ENCODE peak calls at places on chromosomes 1 and 21, in four cellular contexts. One of them, this sample, is unnamed. For H3K4me1, the result is how much of the 10 kb centered on the place peaks cover.

GRCh38 chr1:98839840-98840239 is 164.8 kb downstream of the PLPPR5 start:
- DNase-seq in PC-3: no peak
- DNase-seq in ovary: no peak
- DNase-seq in fibroblast of lung: peak
- DNase-seq in this sample: no peak

GRCh38 chr1:114336360-114336759 is 174.6 kb downstream of the TRIM33 start:
- DNase-seq in PC-3: no peak
- DNase-seq in ovary: no peak
- DNase-seq in fibroblast of lung: no peak
- DNase-seq in this sample: peak

GRCh38 chr1:12026586-12026985 is 7.3 kb downstream of the MIIP start:
- DNase-seq in PC-3: no peak
- DNase-seq in ovary: no peak
- DNase-seq in fibroblast of lung: no peak
- DNase-seq in this sample: no peak

GRCh38 chr1:183635112-183635605 is 424 bp downstream of the ARPC5 start:
- DNase-seq in PC-3: no peak
- DNase-seq in ovary: peak
- DNase-seq in fibroblast of lung: no peak
- DNase-seq in this sample: no peak

GRCh38 chr1:24914226-24915069 is 15.6 kb downstream of the RUNX3 start:
- DNase-seq in PC-3: peak
- DNase-seq in ovary: no peak
- DNase-seq in fibroblast of lung: peak
- DNase-seq in this sample: no peak

GRCh38 chr1:223363057-223363855 is 720 bp downstream of the SUSD4 start:
- DNase-seq in PC-3: no peak
- DNase-seq in ovary: peak
- DNase-seq in fibroblast of lung: peak
- DNase-seq in this sample: no peak

GRCh38 chr1:76868154-76868882 is 1.0 kb downstream of the ST6GALNAC5 start:
- DNase-seq in PC-3: peak
- DNase-seq in ovary: peak
- DNase-seq in fibroblast of lung: peak
- DNase-seq in this sample: peak

GRCh38 chr21:38284221-38284620 is 27.4 kb downstream of the KCNJ15 start:
- DNase-seq in PC-3: no peak
- DNase-seq in ovary: no peak
- DNase-seq in fibroblast of lung: no peak
- DNase-seq in this sample: no peak

GRCh38 chr1:212727386-212728181 is 27.9 kb upstream of the BATF3 start:
- DNase-seq in PC-3: no peak
- DNase-seq in ovary: no peak
- DNase-seq in fibroblast of lung: peak
- DNase-seq in this sample: peak

GRCh38 chr1:117710710-117711109 is 104.9 kb downstream of the TENT5C start:
- DNase-seq in PC-3: peak
- DNase-seq in ovary: no peak
- DNase-seq in fibroblast of lung: no peak
- DNase-seq in this sample: no peak

GRCh38 chr1:41003640-41004220 is 17.8 kb downstream of the SLFNL1 start:
- DNase-seq in PC-3: peak
- DNase-seq in ovary: peak
- DNase-seq in fibroblast of lung: peak
- DNase-seq in this sample: peak

GRCh38 chr21:31873696-31874599 is 1.1 kb downstream of the HUNK start:
- DNase-seq in PC-3: peak
- DNase-seq in ovary: peak
- DNase-seq in fibroblast of lung: no peak
- DNase-seq in this sample: no peak

GRCh38 chr1:8155528-8156186 is 129.5 kb upstream of the ERRFI1 start:
- DNase-seq in PC-3: peak
- DNase-seq in ovary: no peak
- DNase-seq in fibroblast of lung: peak
- DNase-seq in this sample: peak

GRCh38 chr1:198612471-198613265 is 26.2 kb upstream of the PTPRC start:
- DNase-seq in PC-3: no peak
- DNase-seq in ovary: no peak
- DNase-seq in fibroblast of lung: no peak
- DNase-seq in this sample: no peak
- H3K4me1 ChIP-seq in PC-3: under half
- H3K4me1 ChIP-seq in ovary: under half
- H3K4me1 ChIP-seq in fibroblast of lung: under half
- H3K4me1 ChIP-seq in this sample: under half

GRCh38 chr1:91503975-91504530 is 3.4 kb downstream of the CDC7 start:
- DNase-seq in PC-3: no peak
- DNase-seq in ovary: no peak
- DNase-seq in fibroblast of lung: no peak
- DNase-seq in this sample: no peak
- H3K4me1 ChIP-seq in PC-3: under half
- H3K4me1 ChIP-seq in ovary: under half
- H3K4me1 ChIP-seq in fibroblast of lung: under half
- H3K4me1 ChIP-seq in this sample: under half

DNA sequence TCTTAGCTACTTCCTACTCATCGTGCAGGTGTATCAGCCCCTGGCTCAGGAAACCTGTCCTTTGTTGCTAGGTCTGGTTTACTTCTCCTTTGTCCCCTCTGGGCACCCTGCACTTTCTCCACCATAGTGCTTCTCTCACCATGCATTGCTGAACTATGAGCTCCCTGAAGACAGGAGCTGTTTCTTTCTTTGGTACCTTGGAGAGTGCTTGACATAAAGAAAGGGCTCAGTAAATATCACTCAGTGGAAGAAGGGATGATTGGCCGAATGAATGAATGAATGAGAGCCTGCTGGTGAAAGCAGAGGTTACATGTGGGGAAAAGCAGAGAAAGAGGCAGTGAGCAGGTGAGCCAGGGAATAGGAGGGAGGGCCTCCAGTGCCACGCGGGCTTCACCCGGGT is 9.8 kb upstream of the HMGB4 start:
- DNase-seq in PC-3: no peak
- DNase-seq in ovary: no peak
- DNase-seq in fibroblast of lung: no peak
- DNase-seq in this sample: no peak
- H3K4me1 ChIP-seq in PC-3: under half
- H3K4me1 ChIP-seq in ovary: under half
- H3K4me1 ChIP-seq in fibroblast of lung: under half
- H3K4me1 ChIP-seq in this sample: under half

GRCh38 chr1:13948851-13949490 is 249.0 kb downstream of the PRDM2 start:
- DNase-seq in PC-3: no peak
- DNase-seq in ovary: peak
- DNase-seq in fibroblast of lung: peak
- DNase-seq in this sample: no peak

GRCh38 chr1:13949571-13949970 is 249.6 kb downstream of the PRDM2 start:
- DNase-seq in PC-3: no peak
- DNase-seq in ovary: no peak
- DNase-seq in fibroblast of lung: no peak
- DNase-seq in this sample: no peak

GRCh38 chr1:13945856-13946255 is 245.9 kb downstream of the PRDM2 start:
- DNase-seq in PC-3: no peak
- DNase-seq in ovary: no peak
- DNase-seq in fibroblast of lung: no peak
- DNase-seq in this sample: no peak

GRCh38 chr1:13948396-13948795 is 248.4 kb downstream of the PRDM2 start:
- DNase-seq in PC-3: no peak
- DNase-seq in ovary: peak
- DNase-seq in fibroblast of lung: no peak
- DNase-seq in this sample: no peak

DNA sequence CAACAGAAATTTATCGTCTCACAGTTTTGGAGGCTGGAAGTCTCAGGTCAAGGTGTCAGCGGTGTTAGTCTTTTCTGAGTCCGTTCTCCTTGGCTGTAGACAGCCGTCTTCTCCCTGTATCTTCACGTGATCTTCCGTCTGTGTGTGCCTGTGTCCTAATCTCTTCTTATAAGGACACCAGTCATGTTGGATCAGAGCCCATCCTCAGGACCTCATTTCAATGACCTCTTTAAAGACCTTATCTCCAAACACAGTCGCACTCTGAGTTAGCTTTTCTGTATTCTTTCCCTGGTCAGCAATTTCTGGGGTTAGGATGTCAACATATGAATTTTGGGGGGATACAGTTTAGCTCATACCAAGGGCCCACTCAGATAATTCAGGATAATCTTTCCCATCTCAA is 247.7 kb downstream of the PRDM2 start:
- DNase-seq in PC-3: no peak
- DNase-seq in ovary: no peak
- DNase-seq in fibroblast of lung: no peak
- DNase-seq in this sample: no peak
- H3K4me1 ChIP-seq in PC-3: under half
- H3K4me1 ChIP-seq in ovary: under half
- H3K4me1 ChIP-seq in fibroblast of lung: under half
- H3K4me1 ChIP-seq in this sample: under half

GRCh38 chr1:229884765-229885164 is 182.3 kb upstream of the GALNT2 start:
- DNase-seq in PC-3: no peak
- DNase-seq in ovary: no peak
- DNase-seq in fibroblast of lung: no peak
- DNase-seq in this sample: no peak

GRCh38 chr1:229886636-229887035 is 180.4 kb upstream of the GALNT2 start:
- DNase-seq in PC-3: no peak
- DNase-seq in ovary: no peak
- DNase-seq in fibroblast of lung: no peak
- DNase-seq in this sample: no peak

GRCh38 chr1:229887043-229887822 is 179.8 kb upstream of the GALNT2 start:
- DNase-seq in PC-3: peak
- DNase-seq in ovary: no peak
- DNase-seq in fibroblast of lung: no peak
- DNase-seq in this sample: peak

GRCh38 chr1:229883504-229884200 is 183.4 kb upstream of the GALNT2 start:
- DNase-seq in PC-3: no peak
- DNase-seq in ovary: no peak
- DNase-seq in fibroblast of lung: no peak
- DNase-seq in this sample: no peak

DNA sequence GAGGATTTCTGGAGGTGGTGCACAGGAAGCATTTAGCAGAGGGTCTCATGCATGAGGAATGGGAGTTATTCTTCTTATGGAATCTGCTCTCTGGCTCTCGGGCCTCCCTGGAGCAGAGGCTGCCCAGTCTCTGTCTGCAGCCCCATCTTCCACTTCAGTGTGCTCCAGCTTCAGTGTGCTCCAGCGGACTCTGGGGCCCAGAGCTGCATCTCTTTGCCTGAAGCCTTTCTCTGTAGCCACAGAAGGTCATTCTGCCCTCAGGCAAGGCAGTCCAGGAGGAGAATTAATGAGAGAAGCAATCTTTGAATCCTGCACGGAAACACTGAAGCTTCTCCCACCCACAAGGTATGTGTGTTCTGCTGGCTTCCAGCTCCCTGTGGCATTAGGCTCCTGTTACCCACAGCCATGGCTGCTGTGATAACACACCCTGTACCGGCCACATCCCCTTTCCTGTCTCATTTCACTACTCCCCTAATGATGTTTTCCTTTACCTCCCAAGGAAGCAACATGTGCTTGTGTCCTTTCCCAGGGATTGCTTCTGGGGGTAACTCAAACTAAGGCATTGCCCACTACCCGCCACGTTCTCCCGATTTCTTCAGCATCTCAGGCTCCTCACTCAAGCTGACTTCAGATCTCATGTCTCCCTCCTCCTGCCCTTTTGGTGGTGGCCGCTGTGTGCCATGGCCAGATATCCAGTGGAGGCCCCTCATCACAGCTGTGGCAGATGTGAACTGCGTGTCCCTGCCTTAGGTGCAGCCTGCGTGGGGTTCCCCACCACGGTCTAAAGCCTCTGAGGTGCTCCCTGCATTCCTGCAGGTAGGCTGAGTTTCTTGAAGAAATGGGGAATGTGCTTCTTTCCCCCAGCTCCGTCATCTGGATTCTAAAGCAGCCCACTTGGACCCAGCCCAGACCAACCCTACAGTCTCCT is 181.2 kb upstream of the GALNT2 start:
- DNase-seq in PC-3: no peak
- DNase-seq in ovary: no peak
- DNase-seq in fibroblast of lung: no peak
- DNase-seq in this sample: no peak
- H3K4me1 ChIP-seq in PC-3: under half
- H3K4me1 ChIP-seq in ovary: under half
- H3K4me1 ChIP-seq in fibroblast of lung: under half
- H3K4me1 ChIP-seq in this sample: under half